ENCODE peak calls at places on chromosomes 11 and 22, in eight cellular contexts. E, Z, M, R, X, A, D and S are unnamed samples.
A peak's percentile ranks its signal among the peaks of the same experiment; 100 is the strongest.

GRCh38 chr11:19705936-19706335 is 6.7 kb upstream of the NAV2 start:
- DNase-seq in E (no peak), Z (no peak), M (no peak), R (no peak), X (no peak), A (no peak), D (no peak), S (no peak)

GRCh38 chr11:116605543-116605942 is 167.2 kb downstream of the BUD13 start:
- DNase-seq in E (no peak), Z (peak; percentile 79), M (no peak), R (no peak), X (peak; percentile 43), A (peak; percentile 47), D (peak; percentile 96), S (no peak)

GRCh38 chr11:71917646-71918045 is 10.7 kb downstream of the XNDC1N start:
- DNase-seq in E (no peak), Z (no peak), M (no peak), R (no peak), X (no peak), A (no peak), D (no peak), S (no peak)

GRCh38 chr22:41367680-41368542 is 13.8 kb upstream of the TEF start:
- DNase-seq in E (peak; percentile 86), Z (no peak), M (no peak), R (no peak), X (peak; percentile 62), A (no peak), D (no peak), S (peak; percentile 34)

GRCh38 chr11:67301951-67302516 is 1.3 kb upstream of the SSH3 start:
- DNase-seq in E (peak; percentile 79), Z (no peak), M (peak; percentile 84), R (peak; percentile 33), X (peak; percentile 63), A (peak; percentile 71), D (peak; percentile 75), S (no peak)

GRCh38 chr11:10797561-10797960 is 11.2 kb downstream of the EIF4G2 start:
- DNase-seq in E (no peak), Z (no peak), M (no peak), R (no peak), X (no peak), A (no peak), D (no peak), S (no peak)

GRCh38 chr11:429931-430456 is 11.8 kb downstream of the ANO9 start:
- DNase-seq in E (no peak), Z (no peak), M (no peak), R (no peak), X (no peak), A (no peak), D (peak; percentile 62), S (no peak)

GRCh38 chr22:24153353-24153752 is 27.9 kb upstream of the SUSD2 start:
- DNase-seq in E (no peak), Z (no peak), M (no peak), R (no peak), X (no peak), A (no peak), D (no peak), S (peak; percentile 52)

GRCh38 chr11:63567044-63567840 is 4.1 kb upstream of the PLAAT2 start:
- DNase-seq in E (no peak), Z (no peak), M (no peak), R (peak; percentile 34), X (no peak), A (peak; percentile 83), D (no peak), S (peak; percentile 83)

GRCh38 chr11:69344570-69345145 is 50.7 kb downstream of the MYEOV start:
- DNase-seq in E (peak; percentile 28), Z (peak; percentile 16), M (peak; percentile 41), R (no peak), X (no peak), A (no peak), D (no peak), S (no peak)

GRCh38 chr11:116821050-116821918 is 1.8 kb downstream of the APOA4 start:
- DNase-seq in E (no peak), Z (no peak), M (no peak), R (no peak), X (no peak), A (no peak), D (no peak), S (no peak)

GRCh38 chr11:92941676-92942571 is 27.5 kb upstream of the MTNR1B start:
- DNase-seq in E (no peak), Z (no peak), M (no peak), R (no peak), X (no peak), A (peak; percentile 63), D (no peak), S (peak; percentile 33)

GRCh38 chr11:77250881-77251640 is 50.4 kb downstream of the GDPD4 start:
- DNase-seq in E (no peak), Z (no peak), M (no peak), R (no peak), X (no peak), A (peak; percentile 85), D (no peak), S (peak; percentile 63)

DNA sequence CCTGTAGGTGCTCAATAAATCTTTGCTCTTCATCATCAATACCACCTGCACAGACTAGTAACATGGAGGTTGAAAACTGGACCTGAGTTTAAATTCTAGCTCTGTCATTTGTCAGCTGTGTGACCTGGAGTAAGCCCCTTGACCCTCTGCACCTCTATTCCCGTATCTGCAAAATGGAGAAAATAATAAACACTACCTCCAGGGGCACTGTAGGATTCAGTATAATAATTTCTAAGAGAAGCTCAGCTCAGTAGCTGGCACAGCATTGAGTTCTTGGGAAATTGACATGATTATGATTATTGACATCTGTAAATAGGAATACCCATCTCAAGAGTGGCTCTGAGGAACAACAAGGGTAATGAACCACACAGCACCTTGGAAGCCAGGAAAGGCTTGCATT is 78.4 kb downstream of the MN1 start:
- DNase-seq in E (no peak), Z (no peak), M (no peak), R (no peak), X (no peak), A (no peak), D (no peak), S (no peak)
- TF ChIP-seq CTCF in E (no peak), Z (peak; percentile 16), M (peak; percentile 8), R (peak; percentile 17), X (no peak), A (no peak), D (no peak), S (peak; percentile 43)

GRCh38 chr11:102812188-102812587 is 14.2 kb upstream of the MMP1 start:
- DNase-seq in E (no peak), Z (no peak), M (no peak), R (no peak), X (no peak), A (no peak), D (no peak), S (no peak)

GRCh38 chr11:102806296-102806695 is 8.3 kb upstream of the MMP1 start:
- DNase-seq in E (no peak), Z (no peak), M (no peak), R (peak; percentile 24), X (no peak), A (no peak), D (no peak), S (peak; percentile 41)

GRCh38 chr11:102813484-102813883 is 15.5 kb upstream of the MMP1 start:
- DNase-seq in E (no peak), Z (no peak), M (no peak), R (no peak), X (no peak), A (no peak), D (no peak), S (no peak)

GRCh38 chr11:102810943-102811528 is 13.1 kb upstream of the MMP1 start:
- DNase-seq in E (no peak), Z (no peak), M (no peak), R (no peak), X (no peak), A (no peak), D (no peak), S (peak; percentile 36)

DNA sequence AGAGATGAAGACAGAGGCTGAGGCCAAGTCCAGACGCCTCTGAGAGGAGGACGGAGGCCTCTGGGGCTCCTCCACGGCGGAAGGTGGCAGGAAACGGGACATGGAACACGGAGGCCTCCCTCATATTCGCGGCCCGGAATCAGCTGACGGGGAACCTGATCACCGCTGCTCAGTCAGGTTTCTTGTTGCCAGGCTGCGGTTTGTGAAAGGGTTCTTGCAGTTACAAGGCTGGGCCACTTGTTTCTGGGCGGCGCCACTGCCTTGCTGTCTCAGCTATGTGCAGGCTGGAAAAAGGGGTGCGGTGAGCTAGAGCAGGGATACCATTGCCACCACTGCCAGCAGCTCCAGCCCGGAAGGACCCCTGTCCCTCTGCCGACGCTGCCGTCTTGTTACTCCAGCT is 10.0 kb upstream of the MMP1 start:
- DNase-seq in E (no peak), Z (no peak), M (no peak), R (no peak), X (no peak), A (no peak), D (peak; percentile 79), S (no peak)
- TF ChIP-seq CTCF in E (no peak), Z (peak; percentile 59), M (no peak), R (peak; percentile 30), X (no peak), A (no peak), D (peak; percentile 70), S (peak; percentile 53)

DNA sequence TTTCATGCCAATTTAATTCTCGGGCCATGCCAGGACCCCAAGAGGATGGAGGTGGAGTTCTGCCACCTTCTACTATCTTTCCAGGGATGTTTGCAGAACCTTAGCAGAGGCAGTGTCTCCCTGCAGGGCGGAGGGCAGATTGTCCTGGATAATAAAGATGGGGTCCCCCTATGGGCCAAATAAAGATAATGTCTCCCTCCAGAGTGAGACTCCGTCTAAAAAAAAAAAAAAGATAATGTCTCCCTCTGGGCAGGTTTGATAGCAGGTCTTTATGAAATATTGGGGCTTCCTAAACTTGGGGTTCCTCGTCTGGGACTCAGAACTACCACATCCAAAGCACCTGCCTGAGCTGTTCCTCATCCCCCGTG is 27.2 kb upstream of the SYT8 start:
- DNase-seq in E (no peak), Z (no peak), M (no peak), R (no peak), X (no peak), A (no peak), D (no peak), S (no peak)
- TF ChIP-seq CTCF in E (no peak), Z (peak; percentile 38), M (no peak), R (no peak), X (no peak), A (no peak), D (peak; percentile 41), S (peak; percentile 48)

GRCh38 chr11:8765294-8765693 is 82.7 kb downstream of the RPL27A start:
- DNase-seq in E (no peak), Z (no peak), M (no peak), R (peak; percentile 44), X (no peak), A (no peak), D (no peak), S (peak; percentile 62)

GRCh38 chr11:8767466-8768142 is 85.0 kb downstream of the RPL27A start:
- DNase-seq in E (no peak), Z (no peak), M (no peak), R (no peak), X (no peak), A (peak; percentile 61), D (no peak), S (peak; percentile 69)

GRCh38 chr11:8766993-8767374 is 84.4 kb downstream of the RPL27A start:
- DNase-seq in E (no peak), Z (no peak), M (no peak), R (no peak), X (no peak), A (no peak), D (no peak), S (no peak)

GRCh38 chr11:8766043-8766992 is 83.7 kb downstream of the RPL27A start:
- DNase-seq in E (no peak), Z (no peak), M (no peak), R (no peak), X (peak; percentile 41), A (no peak), D (no peak), S (peak; percentile 84)

GRCh38 chr11:8768625-8769333 is 86.2 kb downstream of the RPL27A start:
- DNase-seq in E (peak; percentile 80), Z (no peak), M (no peak), R (no peak), X (peak; percentile 75), A (peak; percentile 38), D (no peak), S (peak; percentile 91)
- TF ChIP-seq CTCF in E (peak; percentile 39), Z (no peak), M (no peak), R (peak; percentile 28), X (no peak), A (no peak), D (no peak), S (peak; percentile 71)